ENCODE peak calls at places on chromosomes 4 and X, in ten cellular contexts. E, C, I, D, L, Z, W, J, G and V are unnamed samples.

GRCh38 chr4:54152846-54153600 is 53.1 kb downstream of the GSX2 start:
- DNase-seq in E (no peak), C (no peak), I (no peak), D (no peak), L (no peak), Z (no peak), W (no peak), J (no peak), G (no peak), V (no peak)

GRCh38 chrX:43551590-43551989 is 104.5 kb upstream of the MAOA start:
- DNase-seq in E (no peak), C (no peak), I (no peak), D (no peak), L (no peak), Z (peak; percentile 9), W (no peak), J (no peak), G (no peak), V (no peak)

GRCh38 chrX:140672840-140673731 is 36.5 kb upstream of the LINC00632 start:
- DNase-seq in E (no peak), C (no peak), I (no peak), D (no peak), L (no peak), Z (no peak), W (no peak), J (no peak), G (no peak), V (no peak)

GRCh38 chrX:96692454-96692853 is 7.8 kb downstream of the DIAPH2 start:
- DNase-seq in E (no peak), C (no peak), I (no peak), D (no peak), L (no peak), Z (no peak), W (no peak), J (no peak), G (no peak), V (no peak)

GRCh38 chr4:142126890-142127497 is 490.6 kb downstream of the IL15 start:
- DNase-seq in E (peak; percentile 56), C (peak; percentile 46), I (no peak), D (peak; percentile 54), L (peak; percentile 74), Z (peak; percentile 38), W (peak; percentile 53), J (peak; percentile 2), G (peak; percentile 60), V (peak; percentile 15)

GRCh38 chr4:150583287-150584197 is 1.6 kb downstream of the MAB21L2 start:
- DNase-seq in E (no peak), C (no peak), I (no peak), D (no peak), L (no peak), Z (peak; percentile 49), W (no peak), J (no peak), G (no peak), V (no peak)

GRCh38 chr4:123418486-123418931 is 21.9 kb downstream of the SPRY1 start:
- DNase-seq in E (peak; percentile 43), C (no peak), I (no peak), D (peak; percentile 62), L (no peak), Z (peak; percentile 44), W (no peak), J (peak; percentile 89), G (no peak), V (no peak)

GRCh38 chr4:27062256-27062655 is 201.6 kb downstream of the STIM2 start:
- DNase-seq in E (no peak), C (no peak), I (peak; percentile 89), D (no peak), L (no peak), Z (no peak), W (no peak), J (no peak), G (no peak), V (no peak)

GRCh38 chr4:168569066-168569908 is 72.4 kb downstream of the PALLD start:
- DNase-seq in E (peak; percentile 61), C (no peak), I (no peak), D (no peak), L (no peak), Z (no peak), W (no peak), J (no peak), G (no peak), V (no peak)

GRCh38 chr4:26984896-26985295 is 124.3 kb downstream of the STIM2 start:
- DNase-seq in E (no peak), C (no peak), I (no peak), D (peak; percentile 30), L (no peak), Z (no peak), W (no peak), J (no peak), G (no peak), V (no peak)

GRCh38 chrX:36414056-36414455 is 494.5 kb downstream of the CFAP47 start:
- DNase-seq in E (no peak), C (no peak), I (no peak), D (no peak), L (no peak), Z (no peak), W (no peak), J (no peak), G (no peak), V (no peak)

GRCh38 chrX:107228486-107228819 is 22.0 kb downstream of the DNAAF6 start:
- DNase-seq in E (no peak), C (no peak), I (no peak), D (no peak), L (no peak), Z (no peak), W (no peak), J (no peak), G (no peak), V (no peak)

GRCh38 chrX:254630-255215 is 26.5 kb upstream of the PLCXD1 start:
- DNase-seq in E (peak; percentile 22), C (no peak), I (peak; percentile 64), D (no peak), L (no peak), Z (no peak), W (no peak), J (no peak), G (peak; percentile 42), V (no peak)

GRCh38 chrX:13091111-13091765 is 46.8 kb upstream of the FAM9C start:
- DNase-seq in E (no peak), C (no peak), I (no peak), D (no peak), L (no peak), Z (no peak), W (no peak), J (no peak), G (no peak), V (no peak)

GRCh38 chr4:176668324-176668723 is 124.4 kb downstream of the VEGFC start:
- DNase-seq in E (no peak), C (no peak), I (no peak), D (no peak), L (no peak), Z (no peak), W (no peak), J (no peak), G (no peak), V (no peak)

GRCh38 chr4:25862411-25863346 is at the start of gene SEL1L3:
- DNase-seq in E (peak; percentile 79), C (no peak), I (no peak), D (peak; percentile 67), L (no peak), Z (peak; percentile 70), W (peak; percentile 36), J (no peak), G (no peak), V (peak; percentile 71)

GRCh38 chr4:182475539-182475938 is 232.3 kb downstream of the TENM3 start:
- DNase-seq in E (no peak), C (no peak), I (no peak), D (no peak), L (no peak), Z (no peak), W (no peak), J (no peak), G (no peak), V (no peak)

GRCh38 chrX:9327747-9328145 is 137.1 kb upstream of the TBL1X start:
- DNase-seq in E (no peak), C (no peak), I (no peak), D (no peak), L (no peak), Z (no peak), W (no peak), J (no peak), G (no peak), V (no peak)

GRCh38 chrX:141175786-141176185 is 1.1 kb downstream of the LDOC1 start:
- DNase-seq in E (no peak), C (no peak), I (no peak), D (no peak), L (no peak), Z (no peak), W (no peak), J (no peak), G (no peak), V (no peak)

GRCh38 chr4:156906325-156906724 is 65.3 kb downstream of the PDGFC start:
- DNase-seq in E (no peak), C (no peak), I (no peak), D (no peak), L (no peak), Z (no peak), W (no peak), J (no peak), G (no peak), V (no peak)

GRCh38 chr4:176548571-176548970 is 228.8 kb downstream of the SPCS3 start:
- DNase-seq in E (no peak), C (no peak), I (no peak), D (no peak), L (no peak), Z (no peak), W (no peak), J (no peak), G (no peak), V (no peak)

GRCh38 chr4:38001927-38002326 is 41.7 kb downstream of the PTTG2 start:
- DNase-seq in E (no peak), C (no peak), I (no peak), D (no peak), L (no peak), Z (no peak), W (no peak), J (peak; percentile 64), G (no peak), V (no peak)

GRCh38 chr4:54099287-54099958 is 540 bp upstream of the GSX2 start:
- DNase-seq in E (no peak), C (no peak), I (no peak), D (no peak), L (no peak), Z (peak; percentile 36), W (no peak), J (no peak), G (no peak), V (no peak)

GRCh38 chrX:37846934-37847732 is at the start of gene DYNLT3:
- DNase-seq in E (peak; percentile 86), C (peak; percentile 58), I (peak; percentile 92), D (no peak), L (peak; percentile 92), Z (peak; percentile 76), W (peak; percentile 68), J (peak; percentile 30), G (peak; percentile 83), V (peak; percentile 61)

GRCh38 chr4:53847935-53848334 is 216.5 kb downstream of the CHIC2 start:
- DNase-seq in E (no peak), C (no peak), I (no peak), D (no peak), L (no peak), Z (no peak), W (no peak), J (no peak), G (no peak), V (no peak)

GRCh38 chr4:107736924-107737448 is 17.0 kb upstream of the PAPSS1 start:
- DNase-seq in E (no peak), C (peak; percentile 26), I (no peak), D (peak; percentile 63), L (no peak), Z (peak; percentile 62), W (peak; percentile 10), J (no peak), G (no peak), V (peak; percentile 44)

GRCh38 chrX:16204538-16204937 is 37.3 kb downstream of the MAGEB17 start:
- DNase-seq in E (no peak), C (no peak), I (no peak), D (no peak), L (no peak), Z (no peak), W (no peak), J (no peak), G (no peak), V (no peak)

GRCh38 chrX:101595739-101596419 is 21.9 kb downstream of the ARMCX6 start:
- DNase-seq in E (no peak), C (peak; percentile 17), I (no peak), D (peak; percentile 53), L (no peak), Z (peak; percentile 12), W (peak; percentile 28), J (peak; percentile 42), G (no peak), V (peak; percentile 49)